ENCODE peak calls at places on chromosomes 2 and 18, in five cellular contexts. G is cardiac muscle cell; V is pancreas; L is CD8-positive, alpha-beta T cell; D is CD4-positive, alpha-beta memory T cell. H is an unnamed sample.
A peak's percentile ranks its signal among the peaks of the same experiment; 100 is the strongest.

GRCh38 chr2:19868705-19869550 is 32.9 kb downstream of the TTC32 start:
- DNase-seq in G (peak; percentile 56), V (peak; percentile 34), L (peak; percentile 71), D (peak; percentile 66), H (peak; percentile 70)

GRCh38 chr2:207767461-207768167 is 2.1 kb downstream of the FZD5 start:
- DNase-seq in G (peak; percentile 41), V (peak; percentile 60), L (no peak), D (no peak), H (no peak)

GRCh38 chr18:32910694-32911296 is 138.0 kb upstream of the KLHL14 start:
- DNase-seq in G (no peak), V (no peak), L (no peak), D (no peak), H (no peak)

GRCh38 chr18:76839395-76839794 is 17.0 kb downstream of the ZNF236 start:
- DNase-seq in G (no peak), V (no peak), L (no peak), D (no peak), H (no peak)

GRCh38 chr2:88239781-88240180 is 69.6 kb downstream of the THNSL2 start:
- DNase-seq in G (no peak), V (no peak), L (peak; percentile 47), D (no peak), H (no peak)

GRCh38 chr2:1495676-1496393 is 82.6 kb downstream of the TPO start:
- DNase-seq in G (no peak), V (no peak), L (no peak), D (no peak), H (no peak)

GRCh38 chr2:235724964-235725603 is 231.2 kb downstream of the AGAP1 start:
- DNase-seq in G (peak; percentile 7), V (peak; percentile 72), L (no peak), D (no peak), H (no peak)

GRCh38 chr2:215966951-215967350 is 46.4 kb downstream of the MREG start:
- DNase-seq in G (no peak), V (no peak), L (no peak), D (no peak), H (no peak)

GRCh38 chr2:71748227-71748626 is 294.9 kb downstream of the DYSF start:
- DNase-seq in G (peak; percentile 47), V (no peak), L (no peak), D (no peak), H (no peak)

GRCh38 chr2:100011272-100011711 is 131.1 kb downstream of the AFF3 start:
- DNase-seq in G (peak; percentile 35), V (no peak), L (no peak), D (no peak), H (no peak)

GRCh38 chr18:70387018-70387417 is 98.2 kb downstream of the SOCS6 start:
- DNase-seq in G (no peak), V (no peak), L (no peak), D (no peak), H (no peak)

GRCh38 chr2:47016172-47016913 is 100.7 kb upstream of the MCFD2 start:
- DNase-seq in G (peak; percentile 30), V (no peak), L (no peak), D (no peak), H (no peak)

GRCh38 chr18:63273170-63273925 is 46.2 kb downstream of the BCL2 start:
- DNase-seq in G (no peak), V (no peak), L (no peak), D (no peak), H (no peak)

GRCh38 chr2:218032336-218033171 is 29.8 kb upstream of the TNS1 start:
- DNase-seq in G (no peak), V (no peak), L (no peak), D (no peak), H (no peak)

GRCh38 chr2:33104052-33104623 is 157.4 kb downstream of the LTBP1 start:
- DNase-seq in G (peak; percentile 33), V (no peak), L (no peak), D (no peak), H (no peak)

GRCh38 chr2:186325827-186326535 is 160.1 kb upstream of the ZC3H15 start:
- DNase-seq in G (no peak), V (no peak), L (no peak), D (no peak), H (no peak)

GRCh38 chr2:64623232-64623879 is 30.4 kb downstream of the SERTAD2 start:
- DNase-seq in G (no peak), V (no peak), L (no peak), D (no peak), H (no peak)

GRCh38 chr2:176553685-176554106 is 284.5 kb downstream of the MTX2 start:
- DNase-seq in G (peak; percentile 73), V (peak; percentile 49), L (peak; percentile 30), D (no peak), H (peak; percentile 33)

GRCh38 chr2:160354677-160355076 is 138.9 kb downstream of the RBMS1 start:
- DNase-seq in G (no peak), V (no peak), L (no peak), D (no peak), H (no peak)

GRCh38 chr2:38163006-38163405 is 87.1 kb upstream of the CYP1B1 start:
- DNase-seq in G (no peak), V (no peak), L (no peak), D (no peak), H (peak; percentile 8)

GRCh38 chr2:222976521-222977076 is 75.4 kb upstream of the KCNE4 start:
- DNase-seq in G (no peak), V (no peak), L (no peak), D (no peak), H (no peak)

DNA sequence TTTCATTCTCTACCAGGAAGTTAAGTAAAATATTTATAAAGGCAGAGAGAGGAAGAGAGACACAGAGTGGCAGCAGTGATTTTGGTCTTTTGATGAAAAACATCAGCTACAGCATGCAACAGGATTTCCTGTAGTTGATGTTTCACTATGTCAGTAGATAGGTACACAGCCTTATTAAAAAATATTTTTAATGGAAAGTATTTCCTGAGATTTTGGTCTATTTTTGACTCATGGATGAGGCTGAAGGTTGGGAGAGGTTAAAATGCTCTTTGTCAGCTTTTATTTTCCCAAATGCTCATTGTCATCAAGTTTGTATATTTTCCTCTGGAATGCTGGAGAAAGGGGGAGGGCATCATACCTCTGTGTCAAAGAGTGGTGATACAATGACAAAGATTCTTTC is 1112.5 kb downstream of the CBLN2 start:
- DNase-seq in G (no peak), V (no peak), L (no peak), D (no peak), H (no peak)
- H3K9me3 ChIP-seq in G (no peaks in the 10 kb centered on the region), V (no peaks in the 10 kb centered on the region), L (no peaks in the 10 kb centered on the region), D (no peaks in the 10 kb centered on the region), H (no peaks in the 10 kb centered on the region)

GRCh38 chr2:148642112-148642744 is 2.3 kb upstream of the EPC2 start:
- DNase-seq in G (no peak), V (no peak), L (no peak), D (no peak), H (no peak)

GRCh38 chr2:148644885-148645134 is 259 bp downstream of the EPC2 start:
- DNase-seq in G (no peak), V (no peak), L (no peak), D (no peak), H (no peak)

GRCh38 chr2:148642891-148643416 is 1.6 kb upstream of the EPC2 start:
- DNase-seq in G (peak; percentile 72), V (no peak), L (no peak), D (no peak), H (no peak)

GRCh38 chr2:148643998-148644884 is at the start of gene EPC2:
- DNase-seq in G (peak; percentile 91), V (peak; percentile 89), L (peak; percentile 83), D (peak; percentile 91), H (peak; percentile 93)

DNA sequence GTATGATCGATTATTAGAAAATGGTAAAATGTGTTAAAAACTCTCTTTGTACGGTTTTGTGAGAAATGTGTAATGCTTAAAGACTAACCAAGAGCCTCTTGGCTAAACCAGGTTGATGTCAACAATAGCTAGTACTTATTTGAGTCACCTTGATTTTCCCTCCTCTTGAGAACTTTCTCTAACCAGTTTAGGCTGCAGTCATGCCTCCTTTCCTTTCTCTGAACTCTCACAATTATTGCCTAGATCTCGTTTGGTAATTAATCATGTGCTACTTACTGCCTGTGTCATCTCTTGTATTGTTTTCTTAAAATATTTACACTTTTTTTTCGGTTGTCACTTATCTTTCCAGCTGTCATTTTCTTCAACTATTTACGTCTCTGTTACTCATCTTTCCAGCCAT is 1.1 kb upstream of the EPC2 start:
- DNase-seq in G (no peak), V (no peak), L (no peak), D (no peak), H (no peak)
- H3K27ac ChIP-seq in G (no peak overlapping the region), V (no peak overlapping the region), L (no peak overlapping the region), D (no peak overlapping the region), H (peak overlapping the region; percentile 94)

GRCh38 chr2:168203762-168204693 is 43.4 kb downstream of the STK39 start:
- DNase-seq in G (peak; percentile 51), V (peak; percentile 51), L (no peak), D (no peak), H (no peak)
- H3K9me3 ChIP-seq in G (no peaks in the 10 kb centered on the region), V (no peaks in the 10 kb centered on the region), L (no peaks in the 10 kb centered on the region), D (no peaks in the 10 kb centered on the region), H (no peaks in the 10 kb centered on the region)

GRCh38 chr2:74199871-74200305 is 1.5 kb downstream of the MTHFD2 start:
- DNase-seq in G (peak; percentile 46), V (no peak), L (no peak), D (peak; percentile 6), H (no peak)

GRCh38 chr2:74199275-74199701 is 873 bp downstream of the MTHFD2 start:
- DNase-seq in G (no peak), V (no peak), L (no peak), D (no peak), H (no peak)

GRCh38 chr2:74201196-74201595 is 2.8 kb downstream of the MTHFD2 start:
- DNase-seq in G (no peak), V (no peak), L (no peak), D (no peak), H (no peak)

GRCh38 chr2:74204436-74204835 is 6.0 kb downstream of the MTHFD2 start:
- DNase-seq in G (no peak), V (no peak), L (no peak), D (no peak), H (no peak)

GRCh38 chr2:74201596-74201995 is 3.2 kb downstream of the MTHFD2 start:
- DNase-seq in G (peak; percentile 65), V (no peak), L (no peak), D (no peak), H (no peak)
- H3K27ac ChIP-seq in G (no peak overlapping the region), V (no peak overlapping the region), L (no peak overlapping the region), D (no peak overlapping the region), H (no peak overlapping the region)

GRCh38 chr2:202147775-202148174 is 74.7 kb downstream of the KIAA2012 start:
- DNase-seq in G (peak; percentile 58), V (no peak), L (no peak), D (no peak), H (no peak)
- H3K9me3 ChIP-seq in G (no peaks in the 10 kb centered on the region), V (no peaks in the 10 kb centered on the region), L (no peaks in the 10 kb centered on the region), D (no peaks in the 10 kb centered on the region), H (no peaks in the 10 kb centered on the region)

GRCh38 chr2:42753188-42753813 is 10.6 kb downstream of the OXER1 start:
- DNase-seq in G (no peak), V (no peak), L (no peak), D (no peak), H (no peak)

GRCh38 chr2:42752299-42752698 is 11.6 kb downstream of the OXER1 start:
- DNase-seq in G (no peak), V (no peak), L (no peak), D (no peak), H (no peak)

GRCh38 chr2:42754776-42755140 is 9.2 kb downstream of the OXER1 start:
- DNase-seq in G (no peak), V (no peak), L (no peak), D (no peak), H (no peak)

GRCh38 chr2:42755161-42755900 is 8.6 kb downstream of the OXER1 start:
- DNase-seq in G (peak; percentile 8), V (peak; percentile 72), L (no peak), D (no peak), H (no peak)

GRCh38 chr2:42754021-42754775 is 9.7 kb downstream of the OXER1 start:
- DNase-seq in G (peak; percentile 29), V (peak; percentile 65), L (no peak), D (no peak), H (no peak)
- H3K27ac ChIP-seq in G (no peak overlapping the region), V (peak overlapping the region; percentile 39), L (no peak overlapping the region), D (no peak overlapping the region), H (no peak overlapping the region)